ENCODE peak calls at places on chromosomes 4 and X, in six cellular contexts. X is dorsolateral prefrontal cortex, W is lower leg skin, K is bronchial epithelial cell, E is heart right ventricle, L is glutamatergic neuron. C is an unnamed sample.

GRCh38 chr4:76562161-76562560 is 127.1 kb downstream of the SHROOM3 start:
- DNase-seq in W (no peak), L (no peak), K (peak; percentile 69), E (no peak), X (no peak), C (no peak)

GRCh38 chr4:158442736-158443135 is 78.9 kb upstream of the RXFP1 start:
- DNase-seq in L (no peak), X (no peak), K (no peak), W (no peak), E (no peak), C (no peak)

GRCh38 chr4:171538601-171539100 is 274.6 kb upstream of the GALNTL6 start:
- DNase-seq in E (no peak), X (no peak), W (no peak), K (peak; percentile 12), L (no peak), C (no peak)

GRCh38 chr4:137065306-137065705 is 467.0 kb downstream of the PCDH18 start:
- DNase-seq in X (no peak), E (no peak), K (no peak), L (no peak), W (no peak), C (no peak)

GRCh38 chr4:154741131-154741530 is 2.7 kb upstream of the LRAT start:
- DNase-seq in L (no peak), E (no peak), W (no peak), K (no peak), X (no peak), C (no peak)

GRCh38 chr4:142194905-142195304 is 558.5 kb downstream of the IL15 start:
- DNase-seq in L (no peak), W (no peak), K (no peak), E (no peak), X (no peak), C (no peak)

GRCh38 chr4:123699823-123700822 is 303.5 kb downstream of the SPRY1 start:
- DNase-seq in X (no peak), W (no peak), K (peak; percentile 63), E (no peak), L (no peak), C (no peak)

GRCh38 chr4:27007507-27007906 is 146.9 kb downstream of the STIM2 start:
- DNase-seq in K (no peak), X (no peak), L (no peak), W (no peak), E (no peak), C (no peak)

GRCh38 chrX:11770320-11770719 is 12.3 kb downstream of the MSL3 start:
- DNase-seq in X (no peak), W (no peak), L (peak; percentile 22), K (peak; percentile 33), E (no peak), C (no peak)

GRCh38 chr4:111208970-111209369 is 586.1 kb upstream of the PITX2 start:
- DNase-seq in L (no peak), W (no peak), X (no peak), K (no peak), E (no peak), C (no peak)

GRCh38 chrX:13990126-13990525 is 39.6 kb downstream of the GEMIN8 start:
- DNase-seq in W (no peak), K (no peak), L (no peak), X (peak; percentile 48), E (no peak), C (no peak)

GRCh38 chr4:157898836-157899605 is 273.8 kb downstream of the GASK1B start:
- DNase-seq in K (no peak), X (no peak), L (no peak), E (no peak), W (no peak), C (no peak)

GRCh38 chr4:76779740-76780459 is 118.0 kb downstream of the SOWAHB start:
- DNase-seq in K (no peak), X (no peak), E (no peak), L (no peak), W (no peak), C (no peak)

GRCh38 chrX:1807301-1807731 is 192.5 kb downstream of the ASMT start:
- DNase-seq in K (no peak), L (peak; percentile 81), E (no peak), W (peak; percentile 58), X (no peak), C (no peak)

GRCh38 chr4:177339794-177340374 is 30.2 kb downstream of the NEIL3 start:
- DNase-seq in L (no peak), K (peak; percentile 47), W (no peak), X (no peak), E (no peak), C (no peak)

DNA sequence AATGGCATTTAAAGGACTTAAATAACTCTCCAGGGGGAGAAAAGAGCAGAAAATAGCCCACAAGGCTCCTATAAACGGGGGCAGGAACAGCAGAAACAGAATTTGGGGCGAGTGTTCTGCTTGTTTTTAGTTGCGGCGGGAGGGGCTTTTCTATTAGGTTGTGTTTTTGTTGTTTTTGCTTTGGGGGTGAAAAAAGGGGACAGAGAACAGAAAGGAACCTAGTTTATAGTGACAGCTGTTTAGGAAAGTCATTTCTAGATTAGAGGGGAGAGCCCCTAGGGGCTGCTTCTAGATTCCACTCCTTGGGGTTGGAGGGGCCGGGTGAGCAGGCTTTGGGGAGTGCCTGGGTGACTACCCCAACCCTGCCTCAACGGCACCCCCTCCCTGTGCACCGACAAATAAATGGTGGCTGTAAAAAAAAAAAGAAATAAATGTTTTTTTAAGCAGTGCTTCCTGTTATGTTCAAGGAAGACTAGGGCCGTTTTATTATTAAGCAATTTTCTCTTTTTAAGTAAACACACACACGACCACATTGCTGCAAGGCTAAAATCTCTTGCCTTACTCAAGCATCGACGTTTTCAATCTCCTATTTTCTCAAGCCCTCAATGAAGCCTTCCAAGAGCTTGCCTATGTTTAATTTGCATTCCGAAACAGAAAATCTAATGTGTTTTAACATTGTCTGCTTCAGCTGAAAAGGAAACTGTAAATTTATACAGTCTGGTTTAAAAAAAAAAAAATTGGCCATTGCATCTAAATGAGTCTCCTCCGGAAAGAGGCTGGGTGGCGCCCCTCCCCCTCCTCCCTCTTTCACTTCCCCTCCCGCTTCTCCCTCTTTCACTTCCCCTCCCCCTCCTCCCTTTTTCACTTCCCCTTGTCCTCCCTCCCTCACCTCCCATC is 123.3 kb upstream of the TBL1X start:
- DNase-seq in K (no peak), E (peak; percentile 57), X (no peak), W (peak; percentile 90), L (peak; percentile 40), C (no peak)
- TF ChIP-seq CTCF in K (no peak), E (no peak), X (peak; percentile 6), W (no peak), L (no peak), C (no peak)

GRCh38 chr4:71540749-71541269 is 202.0 kb downstream of the SLC4A4 start:
- DNase-seq in K (no peak), W (no peak), L (no peak), E (no peak), X (no peak), C (no peak)
- TF ChIP-seq CTCF in K (no peak), W (no peak), L (no peak), E (no peak), X (no peak), C (no peak)

GRCh38 chr4:73434311-73434710 is 1.7 kb upstream of the AFP start:
- DNase-seq in E (no peak), K (peak; percentile 48), W (no peak), X (no peak), L (no peak), C (no peak)
- TF ChIP-seq CTCF in E (no peak), K (peak; percentile 44), W (no peak), X (peak; percentile 48), L (peak; percentile 78), C (peak; percentile 44)

GRCh38 chr4:113776016-113776415 is 14.5 kb upstream of the CAMK2D start:
- DNase-seq in X (no peak), K (no peak), L (no peak), W (no peak), E (no peak), C (no peak)

GRCh38 chr4:113776679-113777078 is 15.1 kb upstream of the CAMK2D start:
- DNase-seq in X (no peak), E (no peak), L (no peak), W (no peak), K (no peak), C (no peak)

GRCh38 chr4:113784497-113785254 is 23.1 kb upstream of the CAMK2D start:
- DNase-seq in L (no peak), W (no peak), E (no peak), K (peak; percentile 99), X (no peak), C (no peak)

GRCh38 chr4:113783289-113783688 is 21.8 kb upstream of the CAMK2D start:
- DNase-seq in E (no peak), L (no peak), W (no peak), K (peak; percentile 29), X (no peak), C (no peak)

GRCh38 chr4:113781439-113782040 is 20.0 kb upstream of the CAMK2D start:
- DNase-seq in L (no peak), W (no peak), E (no peak), X (no peak), K (peak; percentile 56), C (no peak)
- TF ChIP-seq CTCF in L (peak; percentile 81), W (no peak), E (peak; percentile 33), X (peak; percentile 76), K (peak; percentile 29), C (peak; percentile 84)

DNA sequence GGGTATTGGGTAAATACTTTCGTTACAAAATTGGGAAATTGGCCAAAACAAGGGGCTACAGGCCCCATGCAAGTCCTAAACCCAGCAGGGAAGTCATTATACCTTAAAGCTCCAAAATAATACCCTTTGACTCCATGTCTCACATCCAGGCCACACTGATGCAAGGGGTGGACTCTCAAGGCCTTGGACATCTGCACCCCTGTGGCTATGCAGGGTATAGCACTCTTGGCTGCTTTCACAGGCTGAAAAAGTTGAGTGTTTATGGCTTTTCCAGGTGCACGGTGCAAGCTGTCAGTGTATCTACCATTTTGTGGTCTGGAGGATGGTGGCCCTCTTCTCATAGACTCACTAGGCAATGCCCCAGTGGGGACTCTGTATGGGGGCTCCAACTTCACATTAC is 326.5 kb downstream of the TEX13C start:
- DNase-seq in E (no peak), W (no peak), L (peak; percentile 16), X (no peak), K (no peak), C (no peak)
- TF ChIP-seq CTCF in E (no peak), W (no peak), L (peak; percentile 18), X (peak; percentile 16), K (peak; percentile 19), C (peak; percentile 29)

DNA sequence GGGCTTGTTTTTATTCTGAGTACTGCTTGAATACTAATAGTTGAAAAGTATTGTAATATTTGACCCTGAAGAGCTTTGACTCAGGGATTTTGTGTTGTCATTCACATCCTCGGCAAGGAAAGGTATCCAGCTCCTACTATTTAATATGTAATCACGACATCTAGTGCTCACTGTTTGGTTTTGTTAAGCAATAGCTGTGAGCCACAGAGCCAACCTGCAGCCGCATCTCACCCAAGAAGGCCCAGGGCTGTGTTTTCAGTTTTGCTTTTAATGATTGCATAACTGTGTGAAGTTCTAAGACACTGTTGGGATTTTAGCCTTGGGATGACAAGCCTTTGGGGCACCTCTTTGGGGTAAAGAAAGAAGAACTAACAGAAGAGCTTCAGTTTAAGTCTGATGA is 158.0 kb downstream of the RELL1 start:
- DNase-seq in X (no peak), W (no peak), E (no peak), K (peak; percentile 80), L (no peak), C (no peak)
- TF ChIP-seq CTCF in X (no peak), W (no peak), E (no peak), K (peak; percentile 7), L (no peak), C (no peak)

GRCh38 chr4:143773998-143774898 is 73.8 kb upstream of the FREM3 start:
- DNase-seq in K (peak; percentile 54), W (no peak), X (no peak), E (no peak), L (peak; percentile 54), C (peak; percentile 15)
- TF ChIP-seq CTCF in K (peak; percentile 72), W (no peak), X (peak; percentile 31), E (peak; percentile 32), L (peak; percentile 88), C (peak; percentile 75)